ENCODE peak calls at places on chromosomes 16 and 17, in five cellular contexts. M is GM19239, C is brain pericyte, E is AG09309, Q is COLO829. I is an unnamed sample.

GRCh38 chr16:11418506-11418905 is 73.2 kb downstream of the RMI2 start:
- DNase-seq in C (no peak), M (no peak), E (peak; percentile 32), Q (no peak), I (no peak)

GRCh38 chr17:41910701-41911391 is 7.9 kb downstream of the ACLY start:
- DNase-seq in M (no peak), C (no peak), Q (no peak), E (peak; percentile 88), I (no peak)

GRCh38 chr17:80376531-80376930 is 38.4 kb upstream of the ENDOV start:
- DNase-seq in E (no peak), Q (no peak), M (no peak), C (no peak), I (no peak)

GRCh38 chr17:2400474-2400866 is 390 bp downstream of the MNT start:
- DNase-seq in E (no peak), C (no peak), M (no peak), Q (no peak), I (no peak)

GRCh38 chr17:75777243-75777922 is 7.2 kb upstream of the UNK start:
- DNase-seq in C (no peak), E (no peak), Q (no peak), M (no peak), I (no peak)

GRCh38 chr17:39194089-39194984 is 3.1 kb downstream of the CACNB1 start:
- DNase-seq in Q (no peak), E (no peak), C (no peak), M (no peak), I (peak; percentile 38)

GRCh38 chr17:40364121-40364861 is at the start of gene GJD3:
- DNase-seq in E (no peak), M (no peak), Q (no peak), C (no peak), I (no peak)

GRCh38 chr16:65538945-65539344 is 417.1 kb upstream of the CDH11 start:
- DNase-seq in M (no peak), Q (no peak), E (peak; percentile 48), C (no peak), I (no peak)

GRCh38 chr17:28968269-28968913 is 17.1 kb upstream of the PHF12 start:
- DNase-seq in M (no peak), E (no peak), C (no peak), Q (no peak), I (no peak)

GRCh38 chr16:68686905-68687304 is 41.8 kb downstream of the CDH3 start:
- DNase-seq in C (no peak), M (no peak), Q (no peak), E (no peak), I (no peak)

GRCh38 chr16:2009791-2010510 is at the start of gene ZNF598:
- DNase-seq in E (peak; percentile 41), Q (peak; percentile 85), C (no peak), M (peak; percentile 96), I (peak; percentile 71)

GRCh38 chr16:69397821-69398521 is 12.2 kb upstream of the TERF2 start:
- DNase-seq in C (peak; percentile 54), Q (peak; percentile 33), E (no peak), M (no peak), I (no peak)

GRCh38 chr16:85347213-85347591 is 234.9 kb upstream of the CIBAR2 start:
- DNase-seq in Q (no peak), C (no peak), E (no peak), M (no peak), I (no peak)

I was measured in NCI-H2227 treated with DMSO at 0.1 percent for 48 hours.